ENCODE peak calls at places on chromosomes 5 and 9, in eight cellular contexts. H is hypothalamus, E is MV-4-11, Y is mammary epithelial cell, V is caudate nucleus, X is NCI-H460, S is amniotic stem cell, A is SK-N-SH. M is an unnamed sample.
A peak's percentile ranks its signal among the peaks of the same experiment; 100 is the strongest.

GRCh38 chr9:76599970-76600369 is 141.0 kb downstream of the GCNT1 start:
- DNase-seq in H (no peak), E (no peak), Y (no peak), V (no peak), X (no peak), S (no peak), A (no peak), M (no peak)

GRCh38 chr5:72171667-72172066 is 64.4 kb downstream of the MAP1B start:
- DNase-seq in H (no peak), E (no peak), Y (no peak), V (no peak), X (no peak), S (no peak), A (no peak), M (no peak)

GRCh38 chr5:149500922-149501582 is 50.2 kb downstream of the CSNK1A1 start:
- DNase-seq in H (no peak), E (no peak), Y (no peak), V (no peak), X (no peak), S (peak; percentile 46), A (no peak), M (no peak)

GRCh38 chr9:124307379-124308030 is 49.8 kb downstream of the NEK6 start:
- DNase-seq in H (no peak), E (no peak), Y (no peak), V (no peak), X (no peak), S (no peak), A (no peak), M (no peak)

GRCh38 chr5:82312373-82312856 is 34.3 kb upstream of the RPS23 start:
- DNase-seq in H (no peak), E (peak; percentile 60), Y (peak; percentile 56), V (no peak), X (peak; percentile 62), S (peak; percentile 67), A (peak; percentile 60), M (peak; percentile 88)

GRCh38 chr5:153565822-153566221 is 75.4 kb downstream of the GRIA1 start:
- DNase-seq in H (no peak), E (peak; percentile 21), Y (peak; percentile 83), V (no peak), X (no peak), S (peak; percentile 16), A (no peak), M (no peak)

GRCh38 chr9:133234577-133235322 is 25.7 kb upstream of the OBP2B start:
- DNase-seq in H (no peak), E (no peak), Y (no peak), V (no peak), X (no peak), S (no peak), A (no peak), M (no peak)

GRCh38 chr9:81682797-81683196 is 6.5 kb downstream of the TLE1 start:
- DNase-seq in H (no peak), E (peak; percentile 49), Y (no peak), V (no peak), X (no peak), S (no peak), A (no peak), M (no peak)

GRCh38 chr5:16467363-16468219 is 2.0 kb upstream of the ZNF622 start:
- DNase-seq in H (no peak), E (no peak), Y (peak; percentile 80), V (no peak), X (no peak), S (peak; percentile 59), A (no peak), M (no peak)

GRCh38 chr5:156431956-156432829 is 105.2 kb downstream of the SGCD start:
- DNase-seq in H (no peak), E (no peak), Y (no peak), V (no peak), X (no peak), S (no peak), A (no peak), M (no peak)

GRCh38 chr9:90142580-90142979 is 500.0 kb downstream of the DIRAS2 start:
- DNase-seq in H (no peak), E (peak; percentile 47), Y (peak; percentile 35), V (no peak), X (peak; percentile 62), S (peak; percentile 6), A (peak; percentile 24), M (no peak)

GRCh38 chr5:10601246-10602030 is 37.6 kb downstream of the ANKRD33B start:
- DNase-seq in H (peak; percentile 73), E (no peak), Y (peak; percentile 86), V (peak; percentile 30), X (peak; percentile 62), S (peak; percentile 87), A (peak; percentile 88), M (peak; percentile 91)

GRCh38 chr9:121890746-121891145 is 202.4 kb downstream of the TTLL11 start:
- DNase-seq in H (no peak), E (no peak), Y (no peak), V (no peak), X (no peak), S (no peak), A (no peak), M (no peak)

GRCh38 chr9:22141906-22142305 is 132.8 kb upstream of the CDKN2B start:
- DNase-seq in H (no peak), E (no peak), Y (peak; percentile 44), V (no peak), X (no peak), S (no peak), A (no peak), M (no peak)

GRCh38 chr5:65535529-65535987 is 27.4 kb downstream of the CENPK start:
- DNase-seq in H (no peak), E (no peak), Y (peak; percentile 60), V (no peak), X (no peak), S (no peak), A (no peak), M (no peak)

GRCh38 chr5:93336330-93337110 is 244.5 kb downstream of the NR2F1-AS1 start:
- DNase-seq in H (no peak), E (no peak), Y (peak; percentile 44), V (no peak), X (no peak), S (no peak), A (no peak), M (no peak)

GRCh38 chr5:36530249-36530648 is 76.2 kb upstream of the SLC1A3 start:
- DNase-seq in H (no peak), E (no peak), Y (no peak), V (no peak), X (no peak), S (no peak), A (no peak), M (no peak)

GRCh38 chr5:84381501-84382362 is 2.9 kb downstream of the EDIL3 start:
- DNase-seq in H (no peak), E (no peak), Y (peak; percentile 12), V (no peak), X (peak; percentile 36), S (no peak), A (no peak), M (no peak)